ENCODE peak calls at places on chromosomes 5 and 9, in nine cellular contexts. One of them, this sample, is unnamed. For H3K36me3, the result is how much of the 10 kb centered on the place peaks cover.

GRCh38 chr5:75656311-75657003 is 45.2 kb downstream of the ANKDD1B start:
- DNase-seq in colonic mucosa: no peak
- DNase-seq in cardiac muscle cell: no peak
- DNase-seq in tibial nerve: peak
- DNase-seq in hepatocyte: no peak
- DNase-seq in neural progenitor cell: no peak
- DNase-seq in naive thymus-derived CD4-positive, alpha-beta T cell: no peak
- DNase-seq in GM23248: peak
- DNase-seq in transverse colon: no peak
- DNase-seq in this sample: peak

GRCh38 chr9:91727316-91727861 is 222.6 kb downstream of the ROR2 start:
- DNase-seq in colonic mucosa: no peak
- DNase-seq in cardiac muscle cell: peak
- DNase-seq in tibial nerve: no peak
- DNase-seq in hepatocyte: peak
- DNase-seq in neural progenitor cell: peak
- DNase-seq in naive thymus-derived CD4-positive, alpha-beta T cell: no peak
- DNase-seq in GM23248: peak
- DNase-seq in transverse colon: no peak
- DNase-seq in this sample: no peak

GRCh38 chr5:133244242-133244641 is 192.4 kb downstream of the HSPA4 start:
- DNase-seq in colonic mucosa: no peak
- DNase-seq in cardiac muscle cell: no peak
- DNase-seq in tibial nerve: no peak
- DNase-seq in hepatocyte: peak
- DNase-seq in neural progenitor cell: no peak
- DNase-seq in naive thymus-derived CD4-positive, alpha-beta T cell: no peak
- DNase-seq in GM23248: no peak
- DNase-seq in transverse colon: no peak
- DNase-seq in this sample: peak

GRCh38 chr5:147803941-147804717 is 21.6 kb upstream of the JAKMIP2 start:
- DNase-seq in colonic mucosa: no peak
- DNase-seq in cardiac muscle cell: no peak
- DNase-seq in tibial nerve: no peak
- DNase-seq in hepatocyte: no peak
- DNase-seq in neural progenitor cell: no peak
- DNase-seq in naive thymus-derived CD4-positive, alpha-beta T cell: no peak
- DNase-seq in GM23248: no peak
- DNase-seq in transverse colon: peak
- DNase-seq in this sample: no peak

GRCh38 chr5:179285236-179285635 is 60.0 kb downstream of the ADAMTS2 start:
- DNase-seq in colonic mucosa: no peak
- DNase-seq in cardiac muscle cell: peak
- DNase-seq in tibial nerve: no peak
- DNase-seq in hepatocyte: no peak
- DNase-seq in neural progenitor cell: no peak
- DNase-seq in naive thymus-derived CD4-positive, alpha-beta T cell: no peak
- DNase-seq in GM23248: no peak
- DNase-seq in transverse colon: no peak
- DNase-seq in this sample: no peak

GRCh38 chr5:157285310-157286035 is 19.6 kb downstream of the CYFIP2 start:
- DNase-seq in colonic mucosa: no peak
- DNase-seq in cardiac muscle cell: no peak
- DNase-seq in tibial nerve: no peak
- DNase-seq in hepatocyte: no peak
- DNase-seq in neural progenitor cell: no peak
- DNase-seq in naive thymus-derived CD4-positive, alpha-beta T cell: no peak
- DNase-seq in GM23248: no peak
- DNase-seq in transverse colon: no peak
- DNase-seq in this sample: no peak

GRCh38 chr5:91443028-91443427 is 59.9 kb upstream of the ARRDC3 start:
- DNase-seq in colonic mucosa: no peak
- DNase-seq in cardiac muscle cell: no peak
- DNase-seq in tibial nerve: no peak
- DNase-seq in hepatocyte: no peak
- DNase-seq in neural progenitor cell: no peak
- DNase-seq in naive thymus-derived CD4-positive, alpha-beta T cell: no peak
- DNase-seq in GM23248: peak
- DNase-seq in transverse colon: no peak
- DNase-seq in this sample: peak

GRCh38 chr9:21690561-21690960 is 111.9 kb upstream of the MTAP start:
- DNase-seq in colonic mucosa: no peak
- DNase-seq in cardiac muscle cell: no peak
- DNase-seq in tibial nerve: no peak
- DNase-seq in hepatocyte: no peak
- DNase-seq in neural progenitor cell: no peak
- DNase-seq in naive thymus-derived CD4-positive, alpha-beta T cell: no peak
- DNase-seq in GM23248: peak
- DNase-seq in transverse colon: no peak
- DNase-seq in this sample: no peak

GRCh38 chr9:137491735-137492432 is 32.8 kb upstream of the NSMF start:
- DNase-seq in colonic mucosa: no peak
- DNase-seq in cardiac muscle cell: peak
- DNase-seq in tibial nerve: no peak
- DNase-seq in hepatocyte: no peak
- DNase-seq in neural progenitor cell: no peak
- DNase-seq in naive thymus-derived CD4-positive, alpha-beta T cell: no peak
- DNase-seq in GM23248: no peak
- DNase-seq in transverse colon: no peak
- DNase-seq in this sample: no peak

GRCh38 chr9:91577540-91577939 is 153.9 kb upstream of the NFIL3 start:
- DNase-seq in colonic mucosa: no peak
- DNase-seq in cardiac muscle cell: peak
- DNase-seq in tibial nerve: no peak
- DNase-seq in hepatocyte: peak
- DNase-seq in neural progenitor cell: peak
- DNase-seq in naive thymus-derived CD4-positive, alpha-beta T cell: no peak
- DNase-seq in GM23248: no peak
- DNase-seq in transverse colon: no peak
- DNase-seq in this sample: no peak

GRCh38 chr5:50965621-50966362 is 299.4 kb downstream of the PARP8 start:
- DNase-seq in colonic mucosa: no peak
- DNase-seq in cardiac muscle cell: no peak
- DNase-seq in tibial nerve: no peak
- DNase-seq in hepatocyte: no peak
- DNase-seq in neural progenitor cell: peak
- DNase-seq in naive thymus-derived CD4-positive, alpha-beta T cell: no peak
- DNase-seq in GM23248: no peak
- DNase-seq in transverse colon: no peak
- DNase-seq in this sample: no peak

GRCh38 chr5:135596788-135597187 is 18.0 kb upstream of the CXCL14 start:
- DNase-seq in colonic mucosa: peak
- DNase-seq in cardiac muscle cell: no peak
- DNase-seq in tibial nerve: no peak
- DNase-seq in hepatocyte: no peak
- DNase-seq in neural progenitor cell: no peak
- DNase-seq in naive thymus-derived CD4-positive, alpha-beta T cell: no peak
- DNase-seq in GM23248: no peak
- DNase-seq in transverse colon: no peak
- DNase-seq in this sample: no peak

GRCh38 chr5:170168002-170168401 is 62.3 kb downstream of the FOXI1 start:
- DNase-seq in colonic mucosa: no peak
- DNase-seq in cardiac muscle cell: no peak
- DNase-seq in tibial nerve: no peak
- DNase-seq in hepatocyte: no peak
- DNase-seq in neural progenitor cell: no peak
- DNase-seq in naive thymus-derived CD4-positive, alpha-beta T cell: no peak
- DNase-seq in GM23248: no peak
- DNase-seq in transverse colon: no peak
- DNase-seq in this sample: no peak

GRCh38 chr5:41213340-41213739 is at the start of gene C6:
- DNase-seq in colonic mucosa: no peak
- DNase-seq in cardiac muscle cell: no peak
- DNase-seq in tibial nerve: no peak
- DNase-seq in hepatocyte: peak
- DNase-seq in neural progenitor cell: no peak
- DNase-seq in naive thymus-derived CD4-positive, alpha-beta T cell: no peak
- DNase-seq in GM23248: no peak
- DNase-seq in transverse colon: no peak
- DNase-seq in this sample: no peak

GRCh38 chr5:69493235-69493925 is 790 bp downstream of the OCLN start:
- DNase-seq in colonic mucosa: peak
- DNase-seq in cardiac muscle cell: peak
- DNase-seq in tibial nerve: no peak
- DNase-seq in hepatocyte: peak
- DNase-seq in neural progenitor cell: peak
- DNase-seq in naive thymus-derived CD4-positive, alpha-beta T cell: no peak
- DNase-seq in GM23248: peak
- DNase-seq in transverse colon: peak
- DNase-seq in this sample: peak

GRCh38 chr9:6106576-6107339 is 91.3 kb upstream of the RANBP6 start:
- DNase-seq in colonic mucosa: no peak
- DNase-seq in cardiac muscle cell: peak
- DNase-seq in tibial nerve: peak
- DNase-seq in hepatocyte: peak
- DNase-seq in neural progenitor cell: peak
- DNase-seq in naive thymus-derived CD4-positive, alpha-beta T cell: no peak
- DNase-seq in GM23248: peak
- DNase-seq in transverse colon: no peak
- DNase-seq in this sample: peak

GRCh38 chr5:79456890-79457583 is 56.9 kb downstream of the HOMER1 start:
- DNase-seq in colonic mucosa: no peak
- DNase-seq in cardiac muscle cell: no peak
- DNase-seq in tibial nerve: no peak
- DNase-seq in hepatocyte: no peak
- DNase-seq in neural progenitor cell: no peak
- DNase-seq in naive thymus-derived CD4-positive, alpha-beta T cell: no peak
- DNase-seq in GM23248: no peak
- DNase-seq in transverse colon: no peak
- DNase-seq in this sample: no peak
- H3K27ac ChIP-seq in colonic mucosa: no peak
- H3K27ac ChIP-seq in cardiac muscle cell: no peak
- H3K27ac ChIP-seq in tibial nerve: no peak
- H3K27ac ChIP-seq in hepatocyte: no peak
- H3K27ac ChIP-seq in neural progenitor cell: no peak
- H3K27ac ChIP-seq in naive thymus-derived CD4-positive, alpha-beta T cell: no peak
- H3K27ac ChIP-seq in GM23248: no peak
- H3K27ac ChIP-seq in transverse colon: no peak
- H3K27ac ChIP-seq in this sample: no peak

DNA sequence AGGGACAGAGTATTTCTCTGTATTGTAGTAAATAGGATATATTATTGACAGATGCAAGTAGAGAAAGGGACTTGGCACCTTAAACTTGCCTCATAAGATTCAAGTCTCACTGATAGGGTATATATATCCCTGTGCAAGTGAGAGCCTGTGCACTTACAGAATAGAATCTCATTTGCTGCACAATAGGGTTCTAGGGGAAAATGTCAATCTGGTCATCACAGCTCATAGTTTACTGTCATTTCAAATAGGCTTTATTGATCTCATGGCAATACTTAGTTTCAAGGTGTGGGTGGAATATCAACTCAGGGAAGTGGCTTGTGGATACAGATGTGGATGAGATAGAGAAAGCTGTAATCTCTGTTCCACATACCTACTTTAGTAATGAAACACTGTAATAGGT is 42.3 kb downstream of the TGFBR1 start:
- DNase-seq in colonic mucosa: no peak
- DNase-seq in cardiac muscle cell: no peak
- DNase-seq in tibial nerve: no peak
- DNase-seq in hepatocyte: no peak
- DNase-seq in neural progenitor cell: no peak
- DNase-seq in naive thymus-derived CD4-positive, alpha-beta T cell: no peak
- DNase-seq in GM23248: no peak
- DNase-seq in transverse colon: no peak
- DNase-seq in this sample: no peak
- H3K36me3 ChIP-seq in colonic mucosa: under half
- H3K36me3 ChIP-seq in cardiac muscle cell: half or more
- H3K36me3 ChIP-seq in tibial nerve: half or more
- H3K36me3 ChIP-seq in hepatocyte: under half
- H3K36me3 ChIP-seq in neural progenitor cell: under half
- H3K36me3 ChIP-seq in naive thymus-derived CD4-positive, alpha-beta T cell: half or more
- H3K36me3 ChIP-seq in GM23248: half or more
- H3K36me3 ChIP-seq in transverse colon: half or more
- H3K36me3 ChIP-seq in this sample: half or more

GRCh38 chr5:126594676-126595485 is at the start of gene ALDH7A1:
- DNase-seq in colonic mucosa: peak
- DNase-seq in cardiac muscle cell: peak
- DNase-seq in tibial nerve: peak
- DNase-seq in hepatocyte: peak
- DNase-seq in neural progenitor cell: peak
- DNase-seq in naive thymus-derived CD4-positive, alpha-beta T cell: peak
- DNase-seq in GM23248: peak
- DNase-seq in transverse colon: peak
- DNase-seq in this sample: peak
- H3K27ac ChIP-seq in colonic mucosa: peak
- H3K27ac ChIP-seq in cardiac muscle cell: peak
- H3K27ac ChIP-seq in tibial nerve: peak
- H3K27ac ChIP-seq in hepatocyte: peak
- H3K27ac ChIP-seq in neural progenitor cell: peak
- H3K27ac ChIP-seq in naive thymus-derived CD4-positive, alpha-beta T cell: no peak
- H3K27ac ChIP-seq in GM23248: peak
- H3K27ac ChIP-seq in transverse colon: peak
- H3K27ac ChIP-seq in this sample: peak

GRCh38 chr9:113516840-113517577 is 53.5 kb downstream of the RGS3 start:
- DNase-seq in colonic mucosa: no peak
- DNase-seq in cardiac muscle cell: peak
- DNase-seq in tibial nerve: no peak
- DNase-seq in hepatocyte: no peak
- DNase-seq in neural progenitor cell: peak
- DNase-seq in naive thymus-derived CD4-positive, alpha-beta T cell: peak
- DNase-seq in GM23248: no peak
- DNase-seq in transverse colon: peak
- DNase-seq in this sample: peak
- H3K36me3 ChIP-seq in colonic mucosa: under half
- H3K36me3 ChIP-seq in cardiac muscle cell: under half
- H3K36me3 ChIP-seq in tibial nerve: under half
- H3K36me3 ChIP-seq in hepatocyte: under half
- H3K36me3 ChIP-seq in neural progenitor cell: under half
- H3K36me3 ChIP-seq in naive thymus-derived CD4-positive, alpha-beta T cell: under half
- H3K36me3 ChIP-seq in GM23248: under half
- H3K36me3 ChIP-seq in transverse colon: under half
- H3K36me3 ChIP-seq in this sample: under half

GRCh38 chr9:110742741-110743371 is 74.3 kb downstream of the MUSK start:
- DNase-seq in colonic mucosa: no peak
- DNase-seq in cardiac muscle cell: no peak
- DNase-seq in tibial nerve: no peak
- DNase-seq in hepatocyte: no peak
- DNase-seq in neural progenitor cell: peak
- DNase-seq in naive thymus-derived CD4-positive, alpha-beta T cell: no peak
- DNase-seq in GM23248: peak
- DNase-seq in transverse colon: no peak
- DNase-seq in this sample: no peak
- H3K27ac ChIP-seq in colonic mucosa: peak
- H3K27ac ChIP-seq in cardiac muscle cell: no peak
- H3K27ac ChIP-seq in tibial nerve: peak
- H3K27ac ChIP-seq in hepatocyte: peak
- H3K27ac ChIP-seq in neural progenitor cell: no peak
- H3K27ac ChIP-seq in naive thymus-derived CD4-positive, alpha-beta T cell: no peak
- H3K27ac ChIP-seq in GM23248: peak
- H3K27ac ChIP-seq in transverse colon: peak
- H3K27ac ChIP-seq in this sample: no peak

This sample was measured in SJCRH30.